ENCODE peak calls at places on chromosome 17, in eight cellular contexts. One of them, this sample, is unnamed.

GRCh38 chr17:47188266-47188665 is 829 bp downstream of the CDC27 start:
- DNase-seq in stomach: no peak
- DNase-seq in body of pancreas: no peak
- DNase-seq in transverse colon: no peak
- DNase-seq in endothelial cell of umbilical vein: peak
- DNase-seq in A549: peak
- DNase-seq in Peyer's patch: no peak
- DNase-seq in tibial nerve: no peak
- DNase-seq in this sample: no peak

GRCh38 chr17:51305182-51305581 is 44.8 kb downstream of the UTP18 start:
- DNase-seq in A549: no peak
- DNase-seq in tibial nerve: no peak
- DNase-seq in endothelial cell of umbilical vein: no peak
- DNase-seq in body of pancreas: no peak
- DNase-seq in stomach: no peak
- DNase-seq in Peyer's patch: no peak
- DNase-seq in transverse colon: no peak
- DNase-seq in this sample: no peak

GRCh38 chr17:63834431-63835166 is 7.1 kb upstream of the FTSJ3 start:
- DNase-seq in body of pancreas: peak
- DNase-seq in tibial nerve: no peak
- DNase-seq in transverse colon: no peak
- DNase-seq in Peyer's patch: peak
- DNase-seq in A549: peak
- DNase-seq in endothelial cell of umbilical vein: peak
- DNase-seq in stomach: peak
- DNase-seq in this sample: no peak

GRCh38 chr17:32795339-32795979 is 81.5 kb downstream of the MYO1D start:
- DNase-seq in Peyer's patch: peak
- DNase-seq in body of pancreas: no peak
- DNase-seq in stomach: no peak
- DNase-seq in A549: no peak
- DNase-seq in endothelial cell of umbilical vein: peak
- DNase-seq in transverse colon: peak
- DNase-seq in tibial nerve: no peak
- DNase-seq in this sample: no peak

GRCh38 chr17:59427425-59427921 is 96.0 kb downstream of the YPEL2 start:
- DNase-seq in body of pancreas: no peak
- DNase-seq in transverse colon: no peak
- DNase-seq in tibial nerve: no peak
- DNase-seq in endothelial cell of umbilical vein: peak
- DNase-seq in Peyer's patch: no peak
- DNase-seq in A549: no peak
- DNase-seq in stomach: no peak
- DNase-seq in this sample: no peak

GRCh38 chr17:79574108-79574507 is 36.7 kb downstream of the RBFOX3 start:
- DNase-seq in body of pancreas: no peak
- DNase-seq in endothelial cell of umbilical vein: no peak
- DNase-seq in tibial nerve: no peak
- DNase-seq in transverse colon: no peak
- DNase-seq in Peyer's patch: no peak
- DNase-seq in stomach: no peak
- DNase-seq in A549: no peak
- DNase-seq in this sample: no peak

GRCh38 chr17:42378597-42379594 is 9.3 kb downstream of the STAT3 start:
- DNase-seq in tibial nerve: no peak
- DNase-seq in body of pancreas: no peak
- DNase-seq in endothelial cell of umbilical vein: peak
- DNase-seq in Peyer's patch: no peak
- DNase-seq in stomach: no peak
- DNase-seq in transverse colon: peak
- DNase-seq in A549: no peak
- DNase-seq in this sample: peak

GRCh38 chr17:78131172-78132085 is 858 bp downstream of the TMC8 start:
- DNase-seq in tibial nerve: no peak
- DNase-seq in Peyer's patch: peak
- DNase-seq in endothelial cell of umbilical vein: no peak
- DNase-seq in A549: no peak
- DNase-seq in body of pancreas: no peak
- DNase-seq in transverse colon: peak
- DNase-seq in stomach: no peak
- DNase-seq in this sample: no peak

GRCh38 chr17:27240802-27241155 is 53.1 kb upstream of the WSB1 start:
- DNase-seq in endothelial cell of umbilical vein: no peak
- DNase-seq in stomach: no peak
- DNase-seq in A549: no peak
- DNase-seq in Peyer's patch: no peak
- DNase-seq in body of pancreas: no peak
- DNase-seq in transverse colon: no peak
- DNase-seq in tibial nerve: no peak
- DNase-seq in this sample: no peak

GRCh38 chr17:14355556-14355955 is 54.7 kb downstream of the HS3ST3B1 start:
- DNase-seq in A549: no peak
- DNase-seq in stomach: no peak
- DNase-seq in endothelial cell of umbilical vein: no peak
- DNase-seq in Peyer's patch: no peak
- DNase-seq in transverse colon: no peak
- DNase-seq in body of pancreas: no peak
- DNase-seq in tibial nerve: no peak
- DNase-seq in this sample: no peak

GRCh38 chr17:13001991-13002615 is 15.7 kb downstream of the ELAC2 start:
- DNase-seq in transverse colon: no peak
- DNase-seq in endothelial cell of umbilical vein: no peak
- DNase-seq in Peyer's patch: no peak
- DNase-seq in body of pancreas: no peak
- DNase-seq in tibial nerve: no peak
- DNase-seq in stomach: no peak
- DNase-seq in A549: no peak
- DNase-seq in this sample: no peak

GRCh38 chr17:77793888-77794235 is 164.6 kb upstream of the TNRC6C start:
- DNase-seq in transverse colon: no peak
- DNase-seq in tibial nerve: no peak
- DNase-seq in endothelial cell of umbilical vein: no peak
- DNase-seq in A549: no peak
- DNase-seq in stomach: no peak
- DNase-seq in body of pancreas: no peak
- DNase-seq in Peyer's patch: no peak
- DNase-seq in this sample: no peak

GRCh38 chr17:78013683-78014467 is 55.4 kb downstream of the TNRC6C start:
- DNase-seq in body of pancreas: peak
- DNase-seq in endothelial cell of umbilical vein: peak
- DNase-seq in transverse colon: peak
- DNase-seq in tibial nerve: peak
- DNase-seq in Peyer's patch: no peak
- DNase-seq in A549: peak
- DNase-seq in stomach: peak
- DNase-seq in this sample: peak

GRCh38 chr17:21452377-21453143 is 76.4 kb downstream of the KCNJ12 start:
- DNase-seq in transverse colon: peak
- DNase-seq in stomach: peak
- DNase-seq in Peyer's patch: no peak
- DNase-seq in A549: no peak
- DNase-seq in endothelial cell of umbilical vein: peak
- DNase-seq in tibial nerve: no peak
- DNase-seq in body of pancreas: peak
- DNase-seq in this sample: peak
- TF ChIP-seq CTCF in transverse colon: peak
- TF ChIP-seq CTCF in stomach: peak
- TF ChIP-seq CTCF in Peyer's patch: peak
- TF ChIP-seq CTCF in A549: peak
- TF ChIP-seq CTCF in endothelial cell of umbilical vein: peak
- TF ChIP-seq CTCF in tibial nerve: peak
- TF ChIP-seq CTCF in body of pancreas: peak
- TF ChIP-seq CTCF in this sample: no peak

GRCh38 chr17:43992641-43993040 is 11.8 kb upstream of the NAGS start:
- DNase-seq in stomach: no peak
- DNase-seq in endothelial cell of umbilical vein: no peak
- DNase-seq in A549: no peak
- DNase-seq in Peyer's patch: no peak
- DNase-seq in transverse colon: no peak
- DNase-seq in tibial nerve: no peak
- DNase-seq in body of pancreas: no peak
- DNase-seq in this sample: no peak

GRCh38 chr17:43999024-43999423 is 5.4 kb upstream of the NAGS start:
- DNase-seq in tibial nerve: no peak
- DNase-seq in A549: no peak
- DNase-seq in transverse colon: no peak
- DNase-seq in body of pancreas: no peak
- DNase-seq in endothelial cell of umbilical vein: no peak
- DNase-seq in stomach: no peak
- DNase-seq in Peyer's patch: no peak
- DNase-seq in this sample: no peak

GRCh38 chr17:43995150-43995471 is 9.3 kb upstream of the NAGS start:
- DNase-seq in Peyer's patch: no peak
- DNase-seq in stomach: no peak
- DNase-seq in transverse colon: no peak
- DNase-seq in tibial nerve: no peak
- DNase-seq in body of pancreas: no peak
- DNase-seq in A549: no peak
- DNase-seq in endothelial cell of umbilical vein: no peak
- DNase-seq in this sample: no peak

GRCh38 chr17:43998552-43998951 is 5.9 kb upstream of the NAGS start:
- DNase-seq in tibial nerve: no peak
- DNase-seq in A549: no peak
- DNase-seq in body of pancreas: no peak
- DNase-seq in stomach: no peak
- DNase-seq in transverse colon: no peak
- DNase-seq in endothelial cell of umbilical vein: no peak
- DNase-seq in Peyer's patch: no peak
- DNase-seq in this sample: no peak

DNA sequence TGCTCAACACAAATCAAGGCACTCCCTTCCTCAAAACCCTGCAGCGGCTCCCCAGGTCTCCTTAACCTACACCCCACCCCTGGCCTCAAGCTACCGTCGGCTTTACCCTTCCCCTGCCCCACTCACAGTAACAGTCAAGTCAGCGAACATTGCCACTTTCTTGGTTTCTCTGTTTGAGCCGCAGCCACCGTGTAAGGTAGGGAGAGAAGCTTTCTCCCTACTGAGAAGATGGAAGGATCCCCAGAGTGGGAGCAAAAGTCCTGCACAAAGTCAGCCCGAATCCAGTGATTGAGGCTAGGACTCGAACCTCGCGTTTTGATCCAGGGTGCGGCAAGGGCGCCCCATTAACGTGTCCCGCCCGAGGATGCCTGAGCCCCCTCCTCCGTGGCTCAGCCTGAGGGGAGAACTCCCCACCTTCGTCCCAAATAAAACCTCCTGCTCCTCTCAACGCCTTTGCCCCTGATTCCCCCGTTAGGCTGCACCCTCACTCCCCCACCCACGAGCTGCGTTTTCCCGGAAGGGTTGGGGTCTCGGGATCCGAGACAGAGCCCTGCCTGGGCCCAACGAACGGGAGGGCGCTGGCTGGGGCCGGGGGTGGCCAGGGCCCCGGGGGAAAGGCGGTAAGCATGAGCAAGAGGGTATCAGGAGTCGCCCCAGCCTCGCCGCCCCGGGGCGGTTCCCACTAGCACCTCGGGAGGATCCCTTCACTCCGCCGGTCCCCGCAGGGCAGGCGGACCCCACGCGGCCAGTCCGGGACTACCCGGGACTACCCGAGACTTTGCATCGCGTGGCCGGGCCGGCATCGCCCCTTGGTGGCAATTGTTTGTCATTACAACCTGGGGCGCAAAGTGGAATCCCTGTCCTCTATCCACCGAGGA is 9.9 kb upstream of the NAGS start:
- DNase-seq in endothelial cell of umbilical vein: peak
- DNase-seq in stomach: peak
- DNase-seq in body of pancreas: peak
- DNase-seq in tibial nerve: no peak
- DNase-seq in A549: peak
- DNase-seq in Peyer's patch: peak
- DNase-seq in transverse colon: peak
- DNase-seq in this sample: peak
- H3K4me3 ChIP-seq in endothelial cell of umbilical vein: no peak
- H3K4me3 ChIP-seq in stomach: peak
- H3K4me3 ChIP-seq in body of pancreas: no peak
- H3K4me3 ChIP-seq in tibial nerve: peak
- H3K4me3 ChIP-seq in A549: peak
- H3K4me3 ChIP-seq in Peyer's patch: no peak
- H3K4me3 ChIP-seq in transverse colon: peak
- H3K4me3 ChIP-seq in this sample: no peak

DNA sequence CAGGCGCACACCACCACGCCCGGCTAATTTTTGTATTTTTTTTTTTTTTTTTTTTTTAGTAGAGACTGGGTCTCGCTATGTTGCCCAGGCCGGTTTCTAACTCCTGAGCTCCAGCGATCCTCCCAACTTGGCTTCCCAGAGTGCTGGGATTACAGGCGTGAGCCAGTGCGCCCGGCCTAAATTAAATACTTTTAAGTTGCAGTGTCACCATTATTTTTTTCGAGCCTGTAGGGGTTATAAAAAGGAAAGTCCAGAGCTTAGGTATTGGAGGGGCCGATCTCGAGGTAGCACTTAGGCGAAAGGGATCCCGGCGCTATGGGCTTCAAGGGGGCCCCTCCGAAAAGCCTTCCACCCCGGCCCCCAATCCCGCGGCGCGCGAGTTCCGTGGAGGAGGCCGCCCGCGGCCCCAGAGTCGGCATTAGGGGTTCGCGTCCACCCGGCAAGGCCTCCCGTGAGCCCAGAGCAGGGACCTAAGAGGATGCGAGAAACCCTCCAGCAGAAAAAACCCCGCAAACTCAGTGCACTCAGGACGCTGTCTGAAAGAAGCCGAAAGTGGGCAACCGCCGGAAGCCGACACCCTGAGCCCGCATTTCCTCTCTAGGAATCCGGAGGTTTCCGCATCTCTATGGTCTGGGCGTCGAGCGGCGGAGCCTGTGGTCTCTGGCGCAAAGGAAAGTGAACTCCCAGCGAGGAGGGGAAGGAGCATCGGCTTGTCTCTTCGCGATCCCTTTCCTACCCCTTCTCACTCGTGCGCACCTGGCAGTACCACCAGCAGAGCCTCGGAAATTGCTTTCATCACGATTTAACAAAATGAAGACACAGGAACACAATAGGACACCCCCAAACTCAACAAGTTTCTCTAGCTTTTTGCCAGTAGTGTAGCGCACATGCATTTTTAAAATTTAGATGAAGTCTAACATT is 14.1 kb upstream of the RGS9 start:
- DNase-seq in transverse colon: peak
- DNase-seq in body of pancreas: peak
- DNase-seq in tibial nerve: peak
- DNase-seq in endothelial cell of umbilical vein: peak
- DNase-seq in stomach: peak
- DNase-seq in A549: peak
- DNase-seq in Peyer's patch: peak
- DNase-seq in this sample: peak
- TF ChIP-seq POLR2A in transverse colon: peak
- TF ChIP-seq POLR2A in body of pancreas: peak
- TF ChIP-seq POLR2A in tibial nerve: peak
- TF ChIP-seq POLR2A in endothelial cell of umbilical vein: peak
- TF ChIP-seq POLR2A in stomach: no peak
- TF ChIP-seq POLR2A in A549: peak
- TF ChIP-seq POLR2A in Peyer's patch: peak
- TF ChIP-seq POLR2A in this sample: no peak

DNA sequence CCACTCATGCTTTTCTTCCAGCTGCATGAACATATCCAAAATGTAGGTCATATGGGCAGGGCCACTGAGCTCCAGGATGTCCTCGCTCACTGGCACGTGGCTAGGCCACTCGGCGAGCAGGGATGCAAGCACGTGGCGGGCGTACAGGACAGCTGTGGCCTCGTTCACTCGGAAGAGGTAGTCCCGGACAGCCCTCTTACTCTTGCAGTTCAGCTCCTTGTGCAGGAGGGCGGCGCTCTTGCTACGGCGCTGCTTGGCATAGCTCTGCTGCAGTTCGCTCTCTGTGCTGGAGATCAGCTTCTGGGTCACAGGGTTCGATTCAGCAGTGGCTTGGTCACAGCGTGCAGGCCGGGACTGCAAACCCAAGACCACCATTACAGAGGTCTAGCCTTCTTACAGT is 53.1 kb upstream of the ATP2A3 start:
- DNase-seq in tibial nerve: no peak
- DNase-seq in stomach: no peak
- DNase-seq in A549: no peak
- DNase-seq in endothelial cell of umbilical vein: no peak
- DNase-seq in body of pancreas: no peak
- DNase-seq in Peyer's patch: no peak
- DNase-seq in transverse colon: no peak
- DNase-seq in this sample: no peak
- TF ChIP-seq CTCF in tibial nerve: no peak
- TF ChIP-seq CTCF in stomach: no peak
- TF ChIP-seq CTCF in A549: peak
- TF ChIP-seq CTCF in endothelial cell of umbilical vein: no peak
- TF ChIP-seq CTCF in body of pancreas: no peak
- TF ChIP-seq CTCF in Peyer's patch: peak
- TF ChIP-seq CTCF in transverse colon: no peak
- TF ChIP-seq CTCF in this sample: no peak

This sample was measured in lower leg skin.